ENCODE peak calls at places on chromosome 4, in four cellular contexts. H, U, L and F are unnamed samples.
A peak's percentile ranks its signal among the peaks of the same experiment; 100 is the strongest.

GRCh38 chr4:39928538-39928937 is 49.2 kb downstream of the PDS5A start:
- DNase-seq in H (no peak), U (no peak), L (no peak), F (no peak)

GRCh38 chr4:173489514-173489913 is 40.5 kb downstream of the HAND2 start:
- DNase-seq in H (peak; percentile 69), U (no peak), L (no peak), F (no peak)

GRCh38 chr4:110119347-110119746 is 79.1 kb downstream of the ELOVL6 start:
- DNase-seq in H (no peak), U (peak; percentile 59), L (no peak), F (peak; percentile 93)

GRCh38 chr4:41329361-41329760 is 72.6 kb downstream of the UCHL1 start:
- DNase-seq in H (no peak), U (no peak), L (no peak), F (no peak)

GRCh38 chr4:36385951-36386561 is 104.6 kb downstream of the DTHD1 start:
- DNase-seq in H (no peak), U (no peak), L (no peak), F (peak; percentile 3)

GRCh38 chr4:99157478-99157935 is 13.4 kb upstream of the ADH4 start:
- DNase-seq in H (no peak), U (no peak), L (no peak), F (no peak)

GRCh38 chr4:78938474-78938867 is 767 bp downstream of the PAQR3 start:
- DNase-seq in H (no peak), U (no peak), L (no peak), F (peak; percentile 4)

GRCh38 chr4:169612869-169613859 is 781 bp upstream of the NEK1 start:
- DNase-seq in H (peak; percentile 81), U (peak; percentile 71), L (no peak), F (peak; percentile 90)

GRCh38 chr4:163484906-163485305 is 9.6 kb upstream of the TMA16 start:
- DNase-seq in H (peak; percentile 11), U (peak; percentile 8), L (no peak), F (no peak)

GRCh38 chr4:48602222-48602621 is 112.2 kb downstream of the ZAR1 start:
- DNase-seq in H (peak; percentile 81), U (peak; percentile 53), L (no peak), F (no peak)

GRCh38 chr4:114281561-114281960 is 302.1 kb upstream of the ARSJ start:
- DNase-seq in H (peak; percentile 81), U (no peak), L (no peak), F (peak; percentile 26)

GRCh38 chr4:61501812-61502211 is 301.7 kb downstream of the ADGRL3 start:
- DNase-seq in H (no peak), U (no peak), L (no peak), F (no peak)

GRCh38 chr4:82718067-82718935 is 80.3 kb downstream of the SCD5 start:
- DNase-seq in H (no peak), U (no peak), L (no peak), F (no peak)

GRCh38 chr4:38621004-38621684 is 42.9 kb upstream of the KLF3 start:
- DNase-seq in H (peak; percentile 26), U (peak; percentile 95), L (no peak), F (peak; percentile 98)

GRCh38 chr4:170008376-170008775 is 17.8 kb downstream of the MFAP3L start:
- DNase-seq in H (peak; percentile 11), U (peak; percentile 8), L (no peak), F (no peak)

GRCh38 chr4:151169223-151169622 is 69.8 kb downstream of the RPS3A start:
- DNase-seq in H (peak; percentile 93), U (no peak), L (no peak), F (no peak)

GRCh38 chr4:158315706-158316105 is 105.4 kb downstream of the TMEM144 start:
- DNase-seq in H (peak; percentile 73), U (no peak), L (no peak), F (no peak)

GRCh38 chr4:158290912-158291311 is 80.6 kb downstream of the TMEM144 start:
- DNase-seq in H (no peak), U (no peak), L (no peak), F (no peak)

GRCh38 chr4:55791666-55792065 is 27.9 kb upstream of the EXOC1L start:
- DNase-seq in H (no peak), U (peak; percentile 61), L (no peak), F (no peak)

GRCh38 chr4:19047481-19047880 is 1025.9 kb upstream of the LCORL start:
- DNase-seq in H (peak; percentile 1), U (no peak), L (no peak), F (no peak)

GRCh38 chr4:3009422-3009821 is 46.1 kb downstream of the GRK4 start:
- DNase-seq in H (no peak), U (peak; percentile 65), L (no peak), F (peak; percentile 48)

GRCh38 chr4:176223561-176223960 is 28.2 kb upstream of the SPATA4 start:
- DNase-seq in H (no peak), U (no peak), L (no peak), F (no peak)

GRCh38 chr4:97987019-97987648 is 156.1 kb downstream of the STPG2 start:
- DNase-seq in H (peak; percentile 8), U (peak; percentile 26), L (no peak), F (peak; percentile 51)

GRCh38 chr4:74311696-74312313 is 3.5 kb downstream of the EPGN start:
- DNase-seq in H (peak; percentile 62), U (peak; percentile 56), L (no peak), F (peak; percentile 57)

GRCh38 chr4:1868293-1868692 is 2.9 kb upstream of the NSD2 start:
- DNase-seq in H (no peak), U (no peak), L (no peak), F (no peak)

GRCh38 chr4:4851906-4852305 is 7.6 kb upstream of the MSX1 start:
- DNase-seq in H (no peak), U (no peak), L (no peak), F (no peak)

GRCh38 chr4:150583287-150584197 is 1.6 kb downstream of the MAB21L2 start:
- DNase-seq in H (no peak), U (no peak), L (no peak), F (no peak)

GRCh38 chr4:62135565-62136156 is 935.5 kb downstream of the ADGRL3 start:
- DNase-seq in H (no peak), U (no peak), L (no peak), F (no peak)

GRCh38 chr4:95549246-95550138 is 719 bp upstream of the UNC5C start:
- DNase-seq in H (no peak), U (peak; percentile 60), L (no peak), F (no peak)

GRCh38 chr4:8459867-8460453 is 19.4 kb downstream of the TRMT44 start:
- DNase-seq in H (no peak), U (no peak), L (no peak), F (peak; percentile 98)

GRCh38 chr4:127425911-127426310 is 206.8 kb upstream of the INTU start:
- DNase-seq in H (no peak), U (no peak), L (no peak), F (no peak)

GRCh38 chr4:16122784-16123183 is 39.0 kb upstream of the PROM1 start:
- DNase-seq in H (no peak), U (no peak), L (no peak), F (no peak)

GRCh38 chr4:37970702-37971101 is 10.5 kb downstream of the PTTG2 start:
- DNase-seq in H (peak; percentile 37), U (peak; percentile 68), L (no peak), F (no peak)

GRCh38 chr4:4783847-4784246 is 75.6 kb upstream of the MSX1 start:
- DNase-seq in H (no peak), U (no peak), L (no peak), F (no peak)

GRCh38 chr4:2745981-2746806 is 9.9 kb downstream of the TNIP2 start:
- DNase-seq in H (peak; percentile 77), U (peak; percentile 94), L (no peak), F (peak; percentile 97)

GRCh38 chr4:132383571-132384199 is 765.4 kb upstream of the PCDH10 start:
- DNase-seq in H (peak; percentile 82), U (peak; percentile 3), L (no peak), F (no peak)

GRCh38 chr4:187124311-187124710 is 400.7 kb upstream of the FAT1 start:
- DNase-seq in H (no peak), U (no peak), L (no peak), F (no peak)